ENCODE peak calls at places on chromosomes 11 and 22, in five cellular contexts. J is HepG2, X is neural progenitor cell, E is Karpas-422, W is colonic mucosa. R is an unnamed sample.

GRCh38 chr11:16933756-16934603 is 80.2 kb downstream of the PLEKHA7 start:
- DNase-seq in J (no peak), X (no peak), E (no peak), W (no peak), R (no peak)

GRCh38 chr11:34050967-34051348 is 573 bp upstream of the CAPRIN1 start:
- DNase-seq in J (peak; percentile 28), X (no peak), E (no peak), W (no peak), R (peak; percentile 21)

GRCh38 chr11:126039485-126040271 is 23.0 kb downstream of the CDON start:
- DNase-seq in J (no peak), X (no peak), E (no peak), W (no peak), R (peak; percentile 3)

GRCh38 chr11:66131937-66132632 is 62.0 kb downstream of the PACS1 start:
- DNase-seq in J (no peak), X (no peak), E (peak; percentile 78), W (no peak), R (no peak)

GRCh38 chr22:21896951-21897513 is 29.6 kb upstream of the MAPK1 start:
- DNase-seq in J (no peak), X (no peak), E (no peak), W (no peak), R (no peak)

GRCh38 chr11:122102426-122102825 is 13.6 kb downstream of the BLID start:
- DNase-seq in J (no peak), X (no peak), E (no peak), W (no peak), R (no peak)

GRCh38 chr22:17581631-17582030 is 18.3 kb downstream of the SLC25A18 start:
- DNase-seq in J (no peak), X (no peak), E (no peak), W (no peak), R (no peak)

GRCh38 chr22:45335021-45335818 is 25.5 kb downstream of the FAM118A start:
- DNase-seq in J (no peak), X (peak; percentile 66), E (no peak), W (no peak), R (peak; percentile 43)

GRCh38 chr11:57638005-57638760 is 11.5 kb downstream of the YPEL4 start:
- DNase-seq in J (peak; percentile 55), X (peak; percentile 97), E (no peak), W (no peak), R (peak; percentile 71)

GRCh38 chr11:35598254-35599125 is 19.8 kb upstream of the FJX1 start:
- DNase-seq in J (no peak), X (no peak), E (no peak), W (no peak), R (peak; percentile 96)

GRCh38 chr11:27229511-27230174 is 133.4 kb downstream of the CCDC34 start:
- DNase-seq in J (no peak), X (no peak), E (no peak), W (no peak), R (no peak)

GRCh38 chr11:62603072-62603408 is 1.4 kb upstream of the MTA2 start:
- DNase-seq in J (no peak), X (no peak), E (peak; percentile 39), W (peak; percentile 56), R (no peak)
- H3K4me3 ChIP-seq in J (no peak overlapping the region), X (peak overlapping the region; percentile 87), E (no peak overlapping the region), W (peak overlapping the region; percentile 87), R (no peak overlapping the region)

DNA sequence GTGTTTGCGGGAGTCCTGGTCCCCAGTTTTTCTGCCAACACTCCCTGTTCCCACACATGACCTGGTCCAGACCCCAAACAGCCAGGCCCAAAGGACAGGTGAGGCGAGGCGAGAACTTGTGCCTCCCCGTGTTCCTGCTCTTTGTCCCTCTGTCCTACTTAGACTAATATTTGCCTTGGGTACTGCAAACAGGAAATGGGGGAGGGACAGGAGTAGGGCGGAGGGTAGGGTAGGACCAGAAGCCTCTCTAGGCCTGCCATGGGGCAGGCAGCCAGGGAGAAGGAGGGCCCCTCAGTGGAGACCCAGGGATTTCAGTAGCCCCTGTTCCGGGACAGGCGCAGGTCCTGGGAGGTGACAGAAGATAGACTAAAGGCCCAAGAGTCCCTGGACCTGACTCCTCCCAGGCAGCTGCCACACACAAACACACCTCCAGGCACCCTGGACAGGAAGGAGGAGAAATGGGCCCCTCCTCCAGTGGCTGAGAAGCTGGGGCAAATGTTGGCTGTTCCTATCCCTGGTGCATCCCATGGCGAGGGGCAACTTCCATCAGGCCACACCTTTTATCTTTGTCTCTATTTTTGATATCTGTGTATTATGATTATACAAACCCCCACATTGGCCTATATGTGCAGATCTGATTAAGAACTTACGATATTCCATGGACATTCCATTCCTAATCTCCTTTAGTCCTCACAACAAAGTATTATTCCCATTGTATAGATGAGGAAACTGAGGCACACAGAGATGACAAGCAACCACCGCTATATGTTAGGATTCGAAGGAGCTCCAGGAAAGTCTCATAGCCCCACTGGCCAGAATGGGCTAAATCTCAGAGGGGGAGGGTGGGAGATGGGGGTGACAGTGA is 626 bp upstream of the F2 start:
- DNase-seq in J (peak; percentile 98), X (no peak), E (no peak), W (peak; percentile 73), R (no peak)
- H3K9ac ChIP-seq in J (peak overlapping the region; percentile 43), X (no peak overlapping the region), E (no peak overlapping the region), W (no peak overlapping the region), R (no peak overlapping the region)

GRCh38 chr11:115736146-115736545 is 231.9 kb upstream of the CADM1 start:
- DNase-seq in J (no peak), X (no peak), E (peak; percentile 42), W (no peak), R (peak; percentile 55)
- H3K36me3 ChIP-seq in J (no peaks in the 10 kb centered on the region), X (no peaks in the 10 kb centered on the region), E (no peaks in the 10 kb centered on the region), W (no peaks in the 10 kb centered on the region), R (no peaks in the 10 kb centered on the region)

DNA sequence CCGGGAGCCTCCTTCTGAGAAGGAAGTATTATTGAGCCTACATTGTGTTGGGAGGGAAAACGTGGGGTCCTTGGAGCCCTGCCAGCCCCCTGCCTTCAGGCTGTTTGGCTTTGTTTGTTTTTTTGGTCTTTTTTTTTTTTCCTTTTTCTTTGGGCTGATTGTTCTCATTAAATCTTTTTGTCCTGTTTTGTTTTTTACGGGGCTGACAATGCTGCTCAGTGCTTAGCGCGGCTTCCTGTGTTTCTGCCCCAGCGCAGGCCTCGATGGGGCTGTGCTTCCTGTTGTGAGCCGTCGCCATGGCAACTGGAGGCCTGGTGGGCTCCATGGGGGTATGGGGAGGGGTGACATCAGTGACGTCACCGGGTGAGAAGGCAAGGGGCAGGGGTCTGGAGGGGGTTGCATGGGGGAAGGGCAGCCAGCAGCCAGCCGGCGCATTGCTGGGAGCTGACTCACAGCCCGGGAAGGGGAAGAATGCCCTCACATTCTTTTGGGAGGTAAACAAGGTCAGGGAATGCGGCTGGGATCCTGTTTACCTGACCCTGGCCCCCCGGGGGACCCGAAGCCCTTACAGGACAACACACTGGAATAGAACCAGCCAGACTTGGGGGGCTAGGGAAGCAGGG is 22.1 kb upstream of the CBX7 start:
- DNase-seq in J (peak; percentile 93), X (peak; percentile 99), E (no peak), W (peak; percentile 49), R (peak; percentile 43)
- H3K4me3 ChIP-seq in J (peak overlapping the region; percentile 21), X (no peak overlapping the region), E (no peak overlapping the region), W (no peak overlapping the region), R (no peak overlapping the region)

R was measured in mammary epithelial cell.